ENCODE peak calls at places on chromosomes 1 and 21, in six cellular contexts. One of them, this sample, is unnamed.

GRCh38 chr1:231515748-231516147 is 12.7 kb upstream of the TSNAX start:
- DNase-seq in fibroblast of lung: no peak
- DNase-seq in MM.1S: peak
- DNase-seq in breast epithelium: no peak
- DNase-seq in AG04450: no peak
- DNase-seq in A673: no peak
- DNase-seq in this sample: no peak

GRCh38 chr21:33931799-33932390 is 16.3 kb upstream of the ATP5PO start:
- DNase-seq in fibroblast of lung: no peak
- DNase-seq in MM.1S: no peak
- DNase-seq in breast epithelium: no peak
- DNase-seq in AG04450: no peak
- DNase-seq in A673: no peak
- DNase-seq in this sample: no peak

GRCh38 chr1:147509786-147510360 is 31.4 kb upstream of the BCL9 start:
- DNase-seq in fibroblast of lung: no peak
- DNase-seq in MM.1S: no peak
- DNase-seq in breast epithelium: no peak
- DNase-seq in AG04450: no peak
- DNase-seq in A673: no peak
- DNase-seq in this sample: no peak

GRCh38 chr1:91402023-91402422 is 2.6 kb downstream of the HFM1 start:
- DNase-seq in fibroblast of lung: peak
- DNase-seq in MM.1S: peak
- DNase-seq in breast epithelium: no peak
- DNase-seq in AG04450: no peak
- DNase-seq in A673: peak
- DNase-seq in this sample: no peak

GRCh38 chr1:200741808-200742207 is 3.1 kb downstream of the CAMSAP2 start:
- DNase-seq in fibroblast of lung: no peak
- DNase-seq in MM.1S: no peak
- DNase-seq in breast epithelium: no peak
- DNase-seq in AG04450: no peak
- DNase-seq in A673: no peak
- DNase-seq in this sample: no peak

GRCh38 chr1:160362168-160362941 is 4.5 kb upstream of the NHLH1 start:
- DNase-seq in fibroblast of lung: no peak
- DNase-seq in MM.1S: no peak
- DNase-seq in breast epithelium: no peak
- DNase-seq in AG04450: no peak
- DNase-seq in A673: no peak
- DNase-seq in this sample: no peak

GRCh38 chr1:212520299-212520698 is 87.6 kb downstream of the NENF start:
- DNase-seq in fibroblast of lung: no peak
- DNase-seq in MM.1S: no peak
- DNase-seq in breast epithelium: no peak
- DNase-seq in AG04450: no peak
- DNase-seq in A673: no peak
- DNase-seq in this sample: no peak

GRCh38 chr1:24186993-24187790 is at the start of gene IFNLR1:
- DNase-seq in fibroblast of lung: no peak
- DNase-seq in MM.1S: peak
- DNase-seq in breast epithelium: peak
- DNase-seq in AG04450: no peak
- DNase-seq in A673: peak
- DNase-seq in this sample: no peak

GRCh38 chr1:1039145-1039910 is 19.4 kb downstream of the AGRN start:
- DNase-seq in fibroblast of lung: no peak
- DNase-seq in MM.1S: no peak
- DNase-seq in breast epithelium: no peak
- DNase-seq in AG04450: no peak
- DNase-seq in A673: no peak
- DNase-seq in this sample: no peak

GRCh38 chr1:156608036-156608674 is 6.9 kb upstream of the GPATCH4 start:
- DNase-seq in fibroblast of lung: peak
- DNase-seq in MM.1S: peak
- DNase-seq in breast epithelium: no peak
- DNase-seq in AG04450: peak
- DNase-seq in A673: peak
- DNase-seq in this sample: no peak

GRCh38 chr1:160813215-160813614 is 17.2 kb downstream of the LY9 start:
- DNase-seq in fibroblast of lung: peak
- DNase-seq in MM.1S: no peak
- DNase-seq in breast epithelium: no peak
- DNase-seq in AG04450: no peak
- DNase-seq in A673: no peak
- DNase-seq in this sample: no peak

GRCh38 chr1:55073187-55073916 is 34.0 kb downstream of the PCSK9 start:
- DNase-seq in fibroblast of lung: no peak
- DNase-seq in MM.1S: no peak
- DNase-seq in breast epithelium: no peak
- DNase-seq in AG04450: no peak
- DNase-seq in A673: no peak
- DNase-seq in this sample: no peak

GRCh38 chr1:9009438-9010366 is 16.5 kb downstream of the SLC2A7 start:
- DNase-seq in fibroblast of lung: peak
- DNase-seq in MM.1S: peak
- DNase-seq in breast epithelium: no peak
- DNase-seq in AG04450: no peak
- DNase-seq in A673: peak
- DNase-seq in this sample: no peak
- TF ChIP-seq CTCF in fibroblast of lung: peak
- TF ChIP-seq CTCF in MM.1S: peak
- TF ChIP-seq CTCF in breast epithelium: no peak
- TF ChIP-seq CTCF in AG04450: peak
- TF ChIP-seq CTCF in A673: peak
- TF ChIP-seq CTCF in this sample: peak

DNA sequence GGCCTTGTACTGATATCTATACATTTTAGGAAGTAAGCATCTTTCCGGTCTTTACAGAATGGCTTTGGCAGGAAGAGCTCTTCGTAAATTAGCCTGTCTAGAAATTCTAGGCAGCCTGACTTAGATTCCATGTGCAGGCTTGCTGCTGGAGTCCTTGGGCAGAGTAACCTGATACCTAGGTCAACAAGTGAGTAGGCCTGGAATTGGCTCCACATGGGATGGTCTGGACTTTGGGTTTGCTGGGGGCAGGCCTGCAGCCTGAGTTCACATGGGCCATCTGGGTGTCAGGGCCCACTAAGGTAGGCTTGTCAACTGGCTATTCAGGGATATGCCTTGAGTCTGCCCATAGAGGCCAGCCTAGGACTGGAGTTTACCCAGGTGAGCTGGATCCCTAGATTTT is 59.6 kb upstream of the CYYR1 start:
- DNase-seq in fibroblast of lung: no peak
- DNase-seq in MM.1S: no peak
- DNase-seq in breast epithelium: no peak
- DNase-seq in AG04450: no peak
- DNase-seq in A673: peak
- DNase-seq in this sample: no peak
- H3K4me3 ChIP-seq in fibroblast of lung: no peak
- H3K4me3 ChIP-seq in MM.1S: no peak
- H3K4me3 ChIP-seq in breast epithelium: no peak
- H3K4me3 ChIP-seq in AG04450: no peak
- H3K4me3 ChIP-seq in A673: no peak
- H3K4me3 ChIP-seq in this sample: no peak

GRCh38 chr1:223244366-223245103 is 101.5 kb upstream of the TLR5 start:
- DNase-seq in fibroblast of lung: peak
- DNase-seq in MM.1S: no peak
- DNase-seq in breast epithelium: no peak
- DNase-seq in AG04450: no peak
- DNase-seq in A673: peak
- DNase-seq in this sample: no peak
- TF ChIP-seq CTCF in fibroblast of lung: no peak
- TF ChIP-seq CTCF in MM.1S: no peak
- TF ChIP-seq CTCF in breast epithelium: no peak
- TF ChIP-seq CTCF in AG04450: peak
- TF ChIP-seq CTCF in A673: peak
- TF ChIP-seq CTCF in this sample: peak

DNA sequence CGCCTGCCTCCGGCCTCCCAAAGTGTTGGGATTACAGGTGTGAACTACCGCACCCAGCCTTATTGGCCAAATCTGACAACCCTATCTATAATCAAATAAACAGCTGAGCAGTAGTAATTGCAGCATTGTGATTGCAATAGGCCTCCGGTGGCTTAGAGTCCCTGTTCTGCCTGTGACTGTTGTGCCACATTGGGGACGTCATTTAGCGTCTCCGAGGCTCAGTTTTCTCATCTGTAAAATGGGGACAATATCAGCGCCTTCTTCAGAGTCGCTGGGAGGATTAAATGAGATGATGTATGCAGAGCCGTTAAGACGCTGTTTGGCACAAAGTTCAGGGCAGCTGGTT is 528 bp upstream of the CAPN2 start:
- DNase-seq in fibroblast of lung: no peak
- DNase-seq in MM.1S: no peak
- DNase-seq in breast epithelium: no peak
- DNase-seq in AG04450: no peak
- DNase-seq in A673: no peak
- DNase-seq in this sample: no peak
- H3K4me3 ChIP-seq in fibroblast of lung: peak
- H3K4me3 ChIP-seq in MM.1S: peak
- H3K4me3 ChIP-seq in breast epithelium: peak
- H3K4me3 ChIP-seq in AG04450: peak
- H3K4me3 ChIP-seq in A673: peak
- H3K4me3 ChIP-seq in this sample: peak

GRCh38 chr1:15282038-15282437 is 35.0 kb downstream of the FHAD1 start:
- DNase-seq in fibroblast of lung: no peak
- DNase-seq in MM.1S: no peak
- DNase-seq in breast epithelium: no peak
- DNase-seq in AG04450: no peak
- DNase-seq in A673: no peak
- DNase-seq in this sample: no peak

GRCh38 chr1:15282810-15283474 is 35.9 kb downstream of the FHAD1 start:
- DNase-seq in fibroblast of lung: no peak
- DNase-seq in MM.1S: no peak
- DNase-seq in breast epithelium: peak
- DNase-seq in AG04450: no peak
- DNase-seq in A673: no peak
- DNase-seq in this sample: no peak

GRCh38 chr1:15280416-15280815 is 33.4 kb downstream of the FHAD1 start:
- DNase-seq in fibroblast of lung: no peak
- DNase-seq in MM.1S: no peak
- DNase-seq in breast epithelium: no peak
- DNase-seq in AG04450: no peak
- DNase-seq in A673: no peak
- DNase-seq in this sample: no peak

GRCh38 chr1:15286452-15286851 is 39.4 kb downstream of the FHAD1 start:
- DNase-seq in fibroblast of lung: no peak
- DNase-seq in MM.1S: no peak
- DNase-seq in breast epithelium: no peak
- DNase-seq in AG04450: no peak
- DNase-seq in A673: no peak
- DNase-seq in this sample: no peak

DNA sequence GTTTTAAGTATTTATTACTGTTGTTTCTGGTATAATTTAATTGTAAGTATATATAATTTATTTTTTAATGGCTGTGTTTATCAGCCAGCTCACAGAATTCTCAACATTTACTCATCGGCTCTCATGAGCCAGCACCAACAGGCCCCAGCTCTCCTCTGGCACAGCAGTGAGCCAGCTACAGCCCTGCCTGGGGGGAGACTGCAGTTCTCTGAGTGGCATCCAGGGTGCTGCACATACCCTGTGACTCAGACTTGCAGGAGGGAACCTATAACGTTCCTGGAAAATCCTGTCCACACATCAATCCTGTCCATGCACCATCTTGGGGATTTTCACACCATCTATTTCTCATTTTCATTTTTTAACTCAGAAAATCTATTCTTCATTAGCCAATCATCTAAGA is 36.5 kb downstream of the FHAD1 start:
- DNase-seq in fibroblast of lung: peak
- DNase-seq in MM.1S: no peak
- DNase-seq in breast epithelium: peak
- DNase-seq in AG04450: no peak
- DNase-seq in A673: no peak
- DNase-seq in this sample: no peak
- TF ChIP-seq CTCF in fibroblast of lung: no peak
- TF ChIP-seq CTCF in MM.1S: no peak
- TF ChIP-seq CTCF in breast epithelium: peak
- TF ChIP-seq CTCF in AG04450: peak
- TF ChIP-seq CTCF in A673: no peak
- TF ChIP-seq CTCF in this sample: no peak

GRCh38 chr1:113205980-113206766 is 133.2 kb downstream of the LRIG2 start:
- DNase-seq in fibroblast of lung: no peak
- DNase-seq in MM.1S: no peak
- DNase-seq in breast epithelium: peak
- DNase-seq in AG04450: no peak
- DNase-seq in A673: no peak
- DNase-seq in this sample: no peak
- H3K4me3 ChIP-seq in fibroblast of lung: no peak
- H3K4me3 ChIP-seq in MM.1S: no peak
- H3K4me3 ChIP-seq in breast epithelium: no peak
- H3K4me3 ChIP-seq in AG04450: no peak
- H3K4me3 ChIP-seq in A673: no peak
- H3K4me3 ChIP-seq in this sample: no peak